ENCODE peak calls at places on chromosome 9, in four cellular contexts. T, O, R and N are unnamed samples.

GRCh38 chr9:70093944-70094343 is 50.3 kb downstream of the MAMDC2 start:
- DNase-seq in O (no peak), R (no peak), T (no peak), N (no peak)

GRCh38 chr9:17630531-17630949 is 51.7 kb downstream of the SH3GL2 start:
- DNase-seq in O (no peak), T (no peak), R (no peak), N (peak)

GRCh38 chr9:132099184-132099583 is 19.5 kb upstream of the MED27 start:
- DNase-seq in O (no peak), R (no peak), T (no peak), N (no peak)

GRCh38 chr9:89661956-89662717 is 57.3 kb downstream of the GADD45G start:
- DNase-seq in R (peak), T (peak), O (peak), N (peak)

GRCh38 chr9:73143606-73144328 is 7.9 kb upstream of the ANXA1 start:
- DNase-seq in O (no peak), R (no peak), T (peak), N (peak)

GRCh38 chr9:8660383-8660782 is 860.8 kb upstream of the DMAC1 start:
- DNase-seq in R (no peak), T (no peak), O (no peak), N (no peak)

GRCh38 chr9:137236936-137237421 is 4.1 kb upstream of the TUBB4B start:
- DNase-seq in T (no peak), O (peak), R (no peak), N (no peak)

GRCh38 chr9:14323083-14323968 is 9.4 kb upstream of the NFIB start:
- DNase-seq in R (no peak), T (no peak), O (no peak), N (no peak)

GRCh38 chr9:121598167-121599000 is 53.0 kb upstream of the DAB2IP start:
- DNase-seq in O (no peak), T (peak), R (peak), N (peak)

GRCh38 chr9:108297025-108297424 is 558.8 kb downstream of the ACTL7B start:
- DNase-seq in R (peak), O (no peak), T (no peak), N (no peak)

GRCh38 chr9:16103613-16104012 is 550.8 kb downstream of the CCDC171 start:
- DNase-seq in O (no peak), R (no peak), T (no peak), N (no peak)

GRCh38 chr9:78288214-78288892 is 8.6 kb upstream of the PSAT1 start:
- DNase-seq in T (no peak), O (no peak), R (no peak), N (no peak)

GRCh38 chr9:96391021-96391765 is 7.7 kb upstream of the SLC35D2 start:
- DNase-seq in T (no peak), O (no peak), R (no peak), N (no peak)

GRCh38 chr9:34171753-34172535 is 6.9 kb upstream of the UBAP1 start:
- DNase-seq in T (no peak), O (no peak), R (peak), N (no peak)

GRCh38 chr9:83459830-83460229 is 78.4 kb downstream of the FRMD3 start:
- DNase-seq in O (no peak), T (no peak), R (no peak), N (no peak)

GRCh38 chr9:97543568-97543967 is 42.1 kb downstream of the TMOD1 start:
- DNase-seq in T (no peak), O (no peak), R (no peak), N (peak)

GRCh38 chr9:137451976-137452760 is 7.0 kb downstream of the NSMF start:
- DNase-seq in T (no peak), R (peak), O (no peak), N (no peak)

GRCh38 chr9:121888438-121888775 is 204.7 kb downstream of the TTLL11 start:
- DNase-seq in T (no peak), O (no peak), R (no peak), N (peak)

GRCh38 chr9:1047605-1048235 is 2.4 kb upstream of the DMRT2 start:
- DNase-seq in R (no peak), T (no peak), O (no peak), N (no peak)

GRCh38 chr9:128928624-128929023 is 7.8 kb downstream of the PHYHD1 start:
- DNase-seq in R (no peak), T (no peak), O (no peak), N (no peak)

GRCh38 chr9:20726144-20726543 is 42.1 kb downstream of the FOCAD start:
- DNase-seq in R (no peak), T (no peak), O (no peak), N (no peak)

GRCh38 chr9:117783828-117784227 is 79.6 kb downstream of the TLR4 start:
- DNase-seq in O (peak), T (no peak), R (peak), N (no peak)

GRCh38 chr9:97525451-97525850 is 24.0 kb downstream of the TMOD1 start:
- DNase-seq in R (no peak), O (no peak), T (no peak), N (no peak)

GRCh38 chr9:96665789-96666188 is 10.7 kb upstream of the PRXL2C start:
- DNase-seq in R (no peak), T (no peak), O (no peak), N (no peak)